ENCODE peak calls at places on chromosome 18, in four cellular contexts. One of them, this sample, is unnamed.

GRCh38 chr18:12819330-12819729 is 64.7 kb downstream of the PTPN2 start:
- DNase-seq in retinal pigment epithelial cell: no peak
- DNase-seq in K562: no peak
- DNase-seq in coronary artery: no peak
- DNase-seq in this sample: peak

GRCh38 chr18:58417752-58418151 is 211.1 kb downstream of the ALPK2 start:
- DNase-seq in K562: no peak
- DNase-seq in retinal pigment epithelial cell: no peak
- DNase-seq in coronary artery: no peak
- DNase-seq in this sample: peak

GRCh38 chr18:4453712-4454547 is 1.2 kb downstream of the DLGAP1 start:
- DNase-seq in K562: no peak
- DNase-seq in coronary artery: no peak
- DNase-seq in retinal pigment epithelial cell: no peak
- DNase-seq in this sample: no peak

GRCh38 chr18:75365837-75366236 is 61.7 kb downstream of the SMIM21 start:
- DNase-seq in coronary artery: no peak
- DNase-seq in retinal pigment epithelial cell: no peak
- DNase-seq in K562: no peak
- DNase-seq in this sample: no peak

GRCh38 chr18:3466872-3467271 is 16.9 kb downstream of the TGIF1 start:
- DNase-seq in retinal pigment epithelial cell: no peak
- DNase-seq in coronary artery: no peak
- DNase-seq in K562: no peak
- DNase-seq in this sample: no peak

GRCh38 chr18:24492445-24492844 is 32.0 kb downstream of the HRH4 start:
- DNase-seq in coronary artery: peak
- DNase-seq in retinal pigment epithelial cell: no peak
- DNase-seq in K562: no peak
- DNase-seq in this sample: no peak

GRCh38 chr18:73852789-73853188 is 294.8 kb downstream of the FBXO15 start:
- DNase-seq in K562: no peak
- DNase-seq in coronary artery: no peak
- DNase-seq in retinal pigment epithelial cell: no peak
- DNase-seq in this sample: no peak

GRCh38 chr18:22975508-22975907 is 42.4 kb downstream of the RBBP8 start:
- DNase-seq in K562: no peak
- DNase-seq in coronary artery: no peak
- DNase-seq in retinal pigment epithelial cell: no peak
- DNase-seq in this sample: no peak

GRCh38 chr18:5518899-5519371 is 24.9 kb downstream of the EPB41L3 start:
- DNase-seq in K562: no peak
- DNase-seq in coronary artery: no peak
- DNase-seq in retinal pigment epithelial cell: no peak
- DNase-seq in this sample: peak

GRCh38 chr18:60145776-60146175 is 226.8 kb downstream of the MC4R start:
- DNase-seq in coronary artery: no peak
- DNase-seq in K562: no peak
- DNase-seq in retinal pigment epithelial cell: no peak
- DNase-seq in this sample: no peak

GRCh38 chr18:58297198-58297597 is 253.2 kb downstream of the NEDD4L start:
- DNase-seq in K562: no peak
- DNase-seq in retinal pigment epithelial cell: no peak
- DNase-seq in coronary artery: no peak
- DNase-seq in this sample: peak

GRCh38 chr18:76972838-76973237 is 150.5 kb downstream of the ZNF236 start:
- DNase-seq in coronary artery: no peak
- DNase-seq in K562: no peak
- DNase-seq in retinal pigment epithelial cell: no peak
- DNase-seq in this sample: no peak

GRCh38 chr18:657311-657997 is at the start of gene TYMS:
- DNase-seq in coronary artery: no peak
- DNase-seq in retinal pigment epithelial cell: peak
- DNase-seq in K562: peak
- DNase-seq in this sample: peak

GRCh38 chr18:61972389-61973264 is 79.8 kb upstream of the RNF152 start:
- DNase-seq in K562: no peak
- DNase-seq in coronary artery: no peak
- DNase-seq in retinal pigment epithelial cell: no peak
- DNase-seq in this sample: no peak

GRCh38 chr18:13376841-13377351 is 158.3 kb downstream of the LDLRAD4 start:
- DNase-seq in coronary artery: peak
- DNase-seq in retinal pigment epithelial cell: no peak
- DNase-seq in K562: no peak
- DNase-seq in this sample: no peak

GRCh38 chr18:500556-501405 is at the start of gene COLEC12:
- DNase-seq in retinal pigment epithelial cell: no peak
- DNase-seq in K562: no peak
- DNase-seq in coronary artery: no peak
- DNase-seq in this sample: no peak

GRCh38 chr18:26657618-26658581 is 109.5 kb upstream of the KCTD1 start:
- DNase-seq in coronary artery: no peak
- DNase-seq in K562: no peak
- DNase-seq in retinal pigment epithelial cell: no peak
- DNase-seq in this sample: no peak

GRCh38 chr18:45056907-45057306 is 376.2 kb downstream of the SETBP1 start:
- DNase-seq in K562: no peak
- DNase-seq in coronary artery: no peak
- DNase-seq in retinal pigment epithelial cell: no peak
- DNase-seq in this sample: no peak
- H3K4me3 ChIP-seq in K562: no peak
- H3K4me3 ChIP-seq in coronary artery: no peak
- H3K4me3 ChIP-seq in retinal pigment epithelial cell: no peak
- H3K4me3 ChIP-seq in this sample: no peak

DNA sequence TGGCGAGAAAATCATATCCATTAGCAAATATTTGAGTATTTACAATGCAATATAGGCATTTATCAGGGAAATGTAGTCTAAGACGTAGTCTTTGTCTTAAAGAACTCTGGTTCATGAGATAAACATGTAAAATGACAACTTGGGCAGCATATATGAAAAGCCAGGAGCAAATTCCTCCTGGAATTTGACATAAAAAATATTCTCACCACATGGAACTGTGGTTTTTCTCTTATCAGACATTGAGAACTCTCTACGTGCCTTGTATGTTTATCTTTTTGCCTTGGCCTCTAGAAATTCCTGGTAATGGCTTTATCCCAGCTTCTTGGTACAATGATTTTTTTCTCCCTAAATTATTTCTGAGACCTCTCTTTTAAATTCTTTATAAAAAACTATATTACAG is 2.8 kb downstream of the MAPK4 start:
- DNase-seq in coronary artery: no peak
- DNase-seq in K562: no peak
- DNase-seq in retinal pigment epithelial cell: no peak
- DNase-seq in this sample: no peak
- TF ChIP-seq CTCF in coronary artery: no peak
- TF ChIP-seq CTCF in K562: no peak
- TF ChIP-seq CTCF in retinal pigment epithelial cell: no peak
- TF ChIP-seq CTCF in this sample: no peak

GRCh38 chr18:48543228-48543627 is 4.4 kb downstream of the CTIF start:
- DNase-seq in coronary artery: no peak
- DNase-seq in K562: peak
- DNase-seq in retinal pigment epithelial cell: no peak
- DNase-seq in this sample: no peak
- H3K4me3 ChIP-seq in coronary artery: no peak
- H3K4me3 ChIP-seq in K562: peak
- H3K4me3 ChIP-seq in retinal pigment epithelial cell: no peak
- H3K4me3 ChIP-seq in this sample: no peak

GRCh38 chr18:32956591-32957310 is 183.9 kb upstream of the KLHL14 start:
- DNase-seq in K562: no peak
- DNase-seq in coronary artery: no peak
- DNase-seq in retinal pigment epithelial cell: peak
- DNase-seq in this sample: peak
- TF ChIP-seq CTCF in K562: no peak
- TF ChIP-seq CTCF in coronary artery: no peak
- TF ChIP-seq CTCF in retinal pigment epithelial cell: peak
- TF ChIP-seq CTCF in this sample: peak

DNA sequence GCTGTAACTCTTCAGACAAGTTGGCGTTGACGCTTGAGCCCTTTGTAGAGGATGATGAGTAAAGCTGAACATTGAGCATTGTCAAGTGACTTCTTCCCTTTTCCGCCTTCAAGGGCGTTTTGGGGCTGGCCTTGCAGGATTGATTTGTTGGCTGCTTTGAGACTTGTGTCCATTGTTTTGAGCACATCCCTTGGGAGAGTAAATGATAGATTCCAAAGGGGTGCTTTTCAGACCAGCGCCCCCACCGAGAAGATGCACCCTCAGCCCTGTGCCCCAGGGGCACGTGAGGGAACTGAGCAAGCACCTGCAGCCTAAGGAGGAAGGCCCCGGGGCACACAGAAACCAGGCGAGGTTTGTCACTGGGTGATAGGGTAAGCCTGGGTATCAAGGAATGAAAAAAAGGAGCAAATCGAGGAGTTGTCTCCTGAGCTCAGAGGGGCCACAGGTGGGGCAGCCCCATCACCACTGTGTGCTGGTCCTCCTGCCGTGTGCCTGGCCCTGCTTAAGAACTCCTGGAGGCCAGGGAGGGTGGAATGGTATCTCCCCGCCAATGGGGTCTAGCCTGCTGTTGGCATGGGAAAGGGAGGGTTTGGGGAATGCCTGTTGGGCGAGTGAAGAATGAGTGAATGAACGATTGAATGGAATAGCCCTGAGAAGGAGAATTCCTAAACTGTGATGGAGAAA is 64.0 kb downstream of the RAB31 start:
- DNase-seq in K562: no peak
- DNase-seq in retinal pigment epithelial cell: no peak
- DNase-seq in coronary artery: no peak
- DNase-seq in this sample: no peak
- H3K4me3 ChIP-seq in K562: no peak
- H3K4me3 ChIP-seq in retinal pigment epithelial cell: no peak
- H3K4me3 ChIP-seq in coronary artery: no peak
- H3K4me3 ChIP-seq in this sample: no peak

GRCh38 chr18:9017170-9017899 is 85.2 kb upstream of the NDUFV2 start:
- DNase-seq in K562: peak
- DNase-seq in coronary artery: peak
- DNase-seq in retinal pigment epithelial cell: peak
- DNase-seq in this sample: peak
- TF ChIP-seq CTCF in K562: peak
- TF ChIP-seq CTCF in coronary artery: no peak
- TF ChIP-seq CTCF in retinal pigment epithelial cell: no peak
- TF ChIP-seq CTCF in this sample: no peak

DNA sequence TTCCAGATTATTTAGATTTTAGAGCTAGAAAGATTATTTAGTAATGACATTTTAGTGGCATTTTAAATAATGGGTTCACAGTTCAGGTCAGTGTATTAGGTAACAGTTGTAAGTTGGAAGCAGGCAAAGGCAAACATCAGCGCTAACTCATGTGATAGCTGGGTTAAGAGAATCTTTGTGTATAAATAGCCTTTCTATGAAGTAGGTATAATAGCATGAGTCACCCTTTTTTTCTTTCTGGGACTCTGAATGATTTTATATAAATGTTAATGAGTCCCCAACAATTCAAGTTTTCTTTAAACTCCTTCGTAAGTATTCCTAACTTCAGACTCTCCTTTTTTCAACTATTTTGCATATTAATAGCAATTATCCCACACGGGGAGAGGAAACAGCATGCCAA is 384.3 kb downstream of the PIK3C3 start:
- DNase-seq in K562: no peak
- DNase-seq in coronary artery: no peak
- DNase-seq in retinal pigment epithelial cell: peak
- DNase-seq in this sample: no peak
- H3K4me3 ChIP-seq in K562: no peak
- H3K4me3 ChIP-seq in coronary artery: no peak
- H3K4me3 ChIP-seq in retinal pigment epithelial cell: no peak
- H3K4me3 ChIP-seq in this sample: no peak

This sample was measured in choroid plexus epithelial cell.